ENCODE peak calls at places on chromosomes 4 and X, in six cellular contexts. K is psoas muscle, U is tibial artery, D is GM23248, X is tibial nerve, P is transverse colon. H is an unnamed sample. For H3K27me3, the result is how much of the 10 kb centered on the place peaks cover.

GRCh38 chr4:56976878-56977320 is 507 bp downstream of the NOA1 start:
- DNase-seq in K (no peak), U (peak), D (peak), X (no peak), P (peak), H (peak)

GRCh38 chr4:110533940-110534339 is 58.0 kb downstream of the ENPEP start:
- DNase-seq in K (no peak), U (no peak), D (peak), X (no peak), P (no peak), H (no peak)

GRCh38 chr4:108651068-108651794 is 832 bp downstream of the OSTC start:
- DNase-seq in K (no peak), U (no peak), D (peak), X (no peak), P (no peak), H (no peak)

GRCh38 chr4:71187399-71188196 is 151.2 kb upstream of the SLC4A4 start:
- DNase-seq in K (peak), U (peak), D (peak), X (no peak), P (peak), H (peak)

GRCh38 chr4:76952631-76953587 is 3.4 kb downstream of the SEPTIN11 start:
- DNase-seq in K (no peak), U (no peak), D (peak), X (no peak), P (no peak), H (no peak)

GRCh38 chrX:11329016-11329415 is 35.8 kb downstream of the AMELX start:
- DNase-seq in K (no peak), U (no peak), D (peak), X (no peak), P (no peak), H (no peak)

GRCh38 chr4:10106421-10107039 is 10.1 kb downstream of the WDR1 start:
- DNase-seq in K (peak), U (peak), D (peak), X (peak), P (peak), H (no peak)

GRCh38 chr4:7546809-7547367 is 112.2 kb upstream of the PSAPL1 start:
- DNase-seq in K (no peak), U (no peak), D (peak), X (no peak), P (no peak), H (no peak)

GRCh38 chrX:103674531-103675454 is 11.7 kb downstream of the MORF4L2 start:
- DNase-seq in K (no peak), U (no peak), D (no peak), X (no peak), P (no peak), H (no peak)

GRCh38 chrX:39764441-39764914 is 333.3 kb downstream of the BCOR start:
- DNase-seq in K (no peak), U (no peak), D (no peak), X (no peak), P (no peak), H (no peak)

GRCh38 chrX:140525448-140525847 is 20.6 kb upstream of the SOX3 start:
- DNase-seq in K (no peak), U (no peak), D (peak), X (no peak), P (no peak), H (no peak)

GRCh38 chrX:10939384-10939783 is 171.7 kb upstream of the HCCS start:
- DNase-seq in K (no peak), U (no peak), D (no peak), X (no peak), P (no peak), H (no peak)

GRCh38 chr4:111641813-111642579 is 503.3 kb upstream of the FAM241A start:
- DNase-seq in K (peak), U (peak), D (peak), X (peak), P (peak), H (no peak)

GRCh38 chr4:109233585-109233984 is 68.9 kb downstream of the COL25A1 start:
- DNase-seq in K (no peak), U (no peak), D (peak), X (no peak), P (no peak), H (no peak)

GRCh38 chr4:153211986-153212720 is 7.9 kb downstream of the TRIM2 start:
- DNase-seq in K (no peak), U (no peak), D (peak), X (no peak), P (no peak), H (no peak)

GRCh38 chr4:162675661-162676060 is 491.0 kb downstream of the NAF1 start:
- DNase-seq in K (no peak), U (no peak), D (no peak), X (no peak), P (no peak), H (no peak)

GRCh38 chr4:102311912-102312311 is 33.4 kb downstream of the SLC39A8 start:
- DNase-seq in K (no peak), U (no peak), D (no peak), X (no peak), P (no peak), H (no peak)

GRCh38 chr4:123305746-123306145 is 90.8 kb upstream of the SPRY1 start:
- DNase-seq in K (no peak), U (no peak), D (no peak), X (no peak), P (no peak), H (no peak)

GRCh38 chr4:83028976-83029375 is 6.0 kb upstream of the COPS4 start:
- DNase-seq in K (no peak), U (no peak), D (no peak), X (no peak), P (no peak), H (no peak)

DNA sequence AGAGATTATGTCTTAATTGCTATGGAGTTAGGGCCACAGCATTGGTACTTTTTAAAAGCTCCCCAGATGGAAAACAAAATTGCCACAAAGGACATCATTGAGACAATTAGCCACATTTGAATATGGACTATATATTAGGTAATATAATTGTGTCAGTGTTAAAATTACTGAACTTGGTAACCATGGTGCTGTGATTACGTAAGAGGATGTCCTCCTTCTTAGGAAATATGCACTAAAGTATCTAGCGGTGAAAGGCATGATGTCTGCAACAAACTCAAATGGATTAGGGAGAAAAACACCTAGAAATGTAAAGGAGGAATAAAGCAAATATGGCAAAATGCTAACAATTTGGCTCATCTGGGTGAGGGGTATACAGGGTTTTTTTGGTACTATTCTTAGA is 89.9 kb upstream of the PAK3 start:
- DNase-seq in K (no peak), U (no peak), D (no peak), X (no peak), P (no peak), H (no peak)
- H3K27me3 ChIP-seq in K (under half), U (under half), D (under half), X (under half), P (under half), H (under half)

GRCh38 chrX:119756926-119757635 is 1.3 kb upstream of the SOWAHD start:
- DNase-seq in K (no peak), U (no peak), D (no peak), X (no peak), P (peak), H (peak)
- H3K27ac ChIP-seq in K (no peak), U (no peak), D (no peak), X (no peak), P (peak), H (peak)

DNA sequence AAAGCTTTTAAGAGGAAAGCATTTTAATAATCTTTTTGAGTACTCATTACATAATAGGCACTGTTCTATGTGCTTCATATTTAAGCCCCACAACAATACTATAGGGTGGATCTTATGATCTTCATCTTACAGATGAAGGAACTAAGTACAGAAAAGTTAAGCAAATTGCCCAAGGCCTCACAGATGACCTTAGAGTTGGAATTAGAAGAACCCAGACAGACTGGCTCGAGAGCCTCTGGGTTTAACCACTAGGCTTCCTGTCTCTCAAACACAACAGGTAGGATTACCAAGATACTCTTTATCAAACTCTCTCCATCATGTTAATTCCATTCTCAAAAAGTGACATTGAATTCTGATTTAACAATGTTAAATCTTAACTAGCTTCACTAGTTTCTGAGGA is 23.8 kb downstream of the TRPC5 start:
- DNase-seq in K (no peak), U (no peak), D (no peak), X (no peak), P (no peak), H (no peak)
- H3K27me3 ChIP-seq in K (under half), U (under half), D (under half), X (under half), P (under half), H (under half)

DNA sequence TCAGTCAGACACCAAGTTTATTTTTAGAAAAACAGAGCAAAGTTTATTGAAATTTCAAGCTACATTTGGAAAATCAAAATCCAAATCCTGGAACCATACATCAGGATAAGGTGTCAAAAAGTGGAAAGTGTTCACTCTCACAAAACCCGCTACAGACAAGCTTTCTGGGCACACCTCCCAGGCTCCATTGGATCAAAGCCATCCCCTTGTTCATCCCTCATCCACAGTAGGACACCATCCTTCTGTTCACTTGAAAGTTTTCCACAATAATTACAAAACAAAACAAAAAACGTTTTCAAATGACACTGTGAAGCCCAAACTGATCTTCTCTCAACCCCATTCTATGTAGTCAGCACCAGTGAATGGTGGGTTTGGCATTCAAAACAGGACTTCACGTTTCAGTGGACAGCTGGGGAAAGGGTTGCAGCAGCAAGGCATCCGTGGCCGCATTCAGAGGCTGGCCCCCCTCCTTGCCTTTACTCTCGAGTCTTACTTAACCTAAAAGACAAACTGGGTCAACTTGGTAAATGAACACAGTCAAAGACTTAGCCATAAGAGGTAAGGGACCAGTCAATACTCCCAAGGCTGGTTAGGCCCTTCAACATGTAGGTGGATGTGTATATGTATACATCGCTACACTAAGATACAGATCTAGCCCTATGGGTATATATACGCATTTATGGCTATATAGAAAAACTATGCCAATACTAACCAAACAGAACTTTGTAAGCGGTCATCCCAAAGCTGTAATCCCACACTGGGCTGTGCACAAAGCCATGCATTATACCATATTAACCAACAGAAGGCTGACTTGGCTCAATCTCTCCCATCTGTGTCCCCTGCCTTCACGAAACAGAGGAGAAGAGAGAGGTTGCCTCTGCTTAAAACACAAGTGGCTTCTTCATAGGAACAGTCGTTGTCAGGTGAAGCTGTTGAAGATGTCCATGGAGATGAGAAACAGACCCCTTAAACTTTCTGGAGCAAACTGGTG is 62.1 kb downstream of the TSC22D3 start:
- DNase-seq in K (peak), U (peak), D (peak), X (no peak), P (peak), H (peak)
- H3K27ac ChIP-seq in K (peak), U (peak), D (peak), X (peak), P (peak), H (peak)

GRCh38 chr4:187354740-187355139 is 631.1 kb upstream of the FAT1 start:
- DNase-seq in K (no peak), U (no peak), D (no peak), X (no peak), P (no peak), H (no peak)
- H3K27me3 ChIP-seq in K (under half), U (under half), D (under half), X (under half), P (under half), H (under half)

GRCh38 chrX:19775830-19776498 is 111.4 kb downstream of the SH3KBP1 start:
- DNase-seq in K (no peak), U (no peak), D (peak), X (no peak), P (no peak), H (no peak)
- H3K27ac ChIP-seq in K (no peak), U (no peak), D (no peak), X (no peak), P (no peak), H (no peak)

DNA sequence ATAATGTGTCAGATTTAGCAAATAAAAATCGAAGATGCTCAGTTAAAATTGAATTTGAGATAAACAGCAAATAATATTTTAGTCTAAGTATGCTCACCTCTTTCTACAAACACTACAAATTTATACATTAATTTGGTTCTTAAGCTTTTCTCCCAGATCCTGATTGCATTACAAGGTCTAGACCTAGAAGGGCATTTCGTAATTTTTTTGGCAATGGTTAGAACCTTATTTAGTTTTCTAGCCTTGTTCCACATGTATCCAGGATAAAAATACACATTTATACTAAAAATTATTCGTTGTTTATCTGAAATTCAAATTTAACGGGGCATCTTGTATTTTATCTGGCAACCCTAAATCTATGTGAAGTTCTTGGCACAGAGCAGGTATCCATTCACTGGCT is 2.5 kb upstream of the CDKL5 start:
- DNase-seq in K (no peak), U (no peak), D (peak), X (no peak), P (no peak), H (no peak)
- H3K27me3 ChIP-seq in K (under half), U (under half), D (under half), X (under half), P (under half), H (under half)

H was measured in spleen.